ENCODE peak calls at places on chromosomes 13 and 19, in eight cellular contexts. V is germinal center; Y is astrocyte of the spinal cord; G is nucleus accumbens; U is immature natural killer cell; O is NCI-H748 treated with DMSO at 0.1 percent for 48 hours; D is CD4-positive, alpha-beta T cell; S is stimulated activated CD4-positive, alpha-beta T cell treated with anti-CD3 and anti-CD28 coated beads, TNF-alpha, amount 100 ng/mL, for 48 hours. T is an unnamed sample.

GRCh38 chr19:5225486-5226345 is 114.9 kb downstream of the PTPRS start:
- DNase-seq in V (no peak), Y (no peak), G (no peak), U (no peak), O (no peak), D (no peak), S (peak; percentile 24), T (peak; percentile 7)

GRCh38 chr19:32255566-32256295 is 89.7 kb upstream of the ZNF507 start:
- DNase-seq in V (no peak), Y (no peak), G (no peak), U (no peak), O (no peak), D (no peak), S (no peak), T (no peak)

GRCh38 chr13:113400621-113401451 is 36.9 kb upstream of the GRTP1 start:
- DNase-seq in V (no peak), Y (no peak), G (no peak), U (no peak), O (no peak), D (no peak), S (no peak), T (no peak)

GRCh38 chr13:114131581-114132418 is 623 bp downstream of the RASA3 start:
- DNase-seq in V (peak; percentile 44), Y (peak; percentile 33), G (no peak), U (peak; percentile 52), O (no peak), D (no peak), S (no peak), T (no peak)

GRCh38 chr19:29694669-29695627 is 20.1 kb downstream of the C19orf12 start:
- DNase-seq in V (peak; percentile 73), Y (peak; percentile 57), G (peak; percentile 86), U (peak; percentile 82), O (peak; percentile 4), D (peak; percentile 76), S (peak; percentile 78), T (no peak)

GRCh38 chr13:97068146-97068545 is 73.9 kb upstream of the OXGR1 start:
- DNase-seq in V (no peak), Y (peak; percentile 78), G (no peak), U (no peak), O (peak; percentile 92), D (no peak), S (no peak), T (peak; percentile 93)

GRCh38 chr19:10045371-10045770 is 32.1 kb downstream of the RDH8 start:
- DNase-seq in V (peak; percentile 22), Y (no peak), G (no peak), U (no peak), O (no peak), D (no peak), S (no peak), T (no peak)

GRCh38 chr13:99322297-99323103 is 15.3 kb upstream of the GPR183 start:
- DNase-seq in V (no peak), Y (peak; percentile 90), G (no peak), U (no peak), O (no peak), D (no peak), S (no peak), T (no peak)

GRCh38 chr13:75101997-75102720 is 379.8 kb downstream of the TBC1D4 start:
- DNase-seq in V (no peak), Y (peak; percentile 53), G (no peak), U (no peak), O (no peak), D (no peak), S (no peak), T (no peak)

GRCh38 chr19:12995596-12996541 is 594 bp downstream of the NFIX start:
- DNase-seq in V (peak; percentile 49), Y (no peak), G (no peak), U (peak; percentile 30), O (no peak), D (no peak), S (no peak), T (no peak)

GRCh38 chr13:110499621-110500281 is 61.8 kb downstream of the RAB20 start:
- DNase-seq in V (no peak), Y (peak; percentile 91), G (no peak), U (no peak), O (peak; percentile 95), D (no peak), S (no peak), T (peak; percentile 95)